ENCODE peak calls at places on chromosomes 11 and 22, in six cellular contexts. N is nephron progenitor cell, B is heart right ventricle, F is A549, P is fibroblast of lung, D is GM20000. H is an unnamed sample.
A peak's percentile ranks its signal among the peaks of the same experiment; 100 is the strongest.

GRCh38 chr11:103085758-103086365 is 6.1 kb downstream of the DCUN1D5 start:
- DNase-seq in N (no peak), B (no peak), F (no peak), P (no peak), D (no peak), H (no peak)

GRCh38 chr22:43570531-43571144 is 158.8 kb downstream of the MPPED1 start:
- DNase-seq in N (no peak), B (no peak), F (no peak), P (no peak), D (no peak), H (no peak)

GRCh38 chr11:8006349-8006977 is 19.3 kb downstream of the EIF3F start:
- DNase-seq in N (peak; percentile 69), B (no peak), F (peak; percentile 71), P (peak; percentile 76), D (peak; percentile 66), H (no peak)

GRCh38 chr11:86740628-86741488 is 59.5 kb upstream of the PRSS23 start:
- DNase-seq in N (no peak), B (no peak), F (peak; percentile 77), P (peak; percentile 98), D (no peak), H (no peak)

GRCh38 chr22:16717699-16718558 is 107.3 kb downstream of the XKR3 start:
- DNase-seq in N (no peak), B (no peak), F (no peak), P (no peak), D (no peak), H (no peak)

GRCh38 chr11:57453543-57454177 is 6.7 kb upstream of the RTN4RL2 start:
- DNase-seq in N (no peak), B (no peak), F (no peak), P (no peak), D (no peak), H (no peak)

GRCh38 chr11:46127150-46127638 is 5.9 kb upstream of the PHF21A start:
- DNase-seq in N (no peak), B (no peak), F (peak; percentile 97), P (peak; percentile 80), D (peak; percentile 68), H (no peak)

GRCh38 chr11:73271936-73272679 is at the start of gene P2RY6:
- DNase-seq in N (peak; percentile 1), B (no peak), F (peak; percentile 97), P (peak; percentile 36), D (no peak), H (no peak)

GRCh38 chr11:81444306-81444705 is 1289.4 kb downstream of the FAM181B start:
- DNase-seq in N (no peak), B (no peak), F (no peak), P (no peak), D (no peak), H (no peak)

GRCh38 chr11:114036156-114036811 is 23.2 kb upstream of the ZBTB16 start:
- DNase-seq in N (peak; percentile 89), B (peak; percentile 89), F (peak; percentile 41), P (peak; percentile 86), D (peak; percentile 43), H (no peak)

GRCh38 chr22:33405194-33405593 is 347.0 kb upstream of the SYN3 start:
- DNase-seq in N (no peak), B (no peak), F (no peak), P (no peak), D (no peak), H (no peak)

GRCh38 chr11:102623128-102623527 is 2.0 kb downstream of the MMP20 start:
- DNase-seq in N (no peak), B (no peak), F (no peak), P (no peak), D (no peak), H (no peak)

GRCh38 chr22:33000342-33001280 is 57.6 kb downstream of the SYN3 start:
- DNase-seq in N (peak; percentile 85), B (peak; percentile 74), F (peak; percentile 8), P (peak; percentile 45), D (peak; percentile 37), H (peak; percentile 23)

DNA sequence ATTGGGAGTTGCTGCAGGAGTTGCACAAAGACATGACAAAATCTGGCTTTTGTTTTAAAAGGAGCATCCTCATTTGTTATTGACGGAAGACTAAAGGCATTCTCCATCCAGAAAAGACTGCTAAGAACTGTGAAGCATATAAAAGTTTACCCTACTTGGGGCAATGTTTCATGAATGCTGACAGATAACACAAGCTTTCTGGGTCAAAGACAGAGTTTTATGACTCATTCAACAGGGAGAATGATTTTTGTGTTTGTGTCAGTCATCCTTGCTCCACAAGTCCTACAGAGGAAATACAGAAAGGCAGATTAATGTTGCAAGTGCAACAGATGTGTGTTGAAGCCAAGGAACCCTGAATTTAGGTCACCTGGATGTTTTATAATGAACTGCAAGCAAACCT is 2.5 kb downstream of the GLYATL1 start:
- DNase-seq in N (no peak), B (no peak), F (no peak), P (no peak), D (no peak), H (no peak)
- TF ChIP-seq CTCF in N (no peak), B (no peak), F (no peak), P (no peak), D (no peak), H (no peak)

DNA sequence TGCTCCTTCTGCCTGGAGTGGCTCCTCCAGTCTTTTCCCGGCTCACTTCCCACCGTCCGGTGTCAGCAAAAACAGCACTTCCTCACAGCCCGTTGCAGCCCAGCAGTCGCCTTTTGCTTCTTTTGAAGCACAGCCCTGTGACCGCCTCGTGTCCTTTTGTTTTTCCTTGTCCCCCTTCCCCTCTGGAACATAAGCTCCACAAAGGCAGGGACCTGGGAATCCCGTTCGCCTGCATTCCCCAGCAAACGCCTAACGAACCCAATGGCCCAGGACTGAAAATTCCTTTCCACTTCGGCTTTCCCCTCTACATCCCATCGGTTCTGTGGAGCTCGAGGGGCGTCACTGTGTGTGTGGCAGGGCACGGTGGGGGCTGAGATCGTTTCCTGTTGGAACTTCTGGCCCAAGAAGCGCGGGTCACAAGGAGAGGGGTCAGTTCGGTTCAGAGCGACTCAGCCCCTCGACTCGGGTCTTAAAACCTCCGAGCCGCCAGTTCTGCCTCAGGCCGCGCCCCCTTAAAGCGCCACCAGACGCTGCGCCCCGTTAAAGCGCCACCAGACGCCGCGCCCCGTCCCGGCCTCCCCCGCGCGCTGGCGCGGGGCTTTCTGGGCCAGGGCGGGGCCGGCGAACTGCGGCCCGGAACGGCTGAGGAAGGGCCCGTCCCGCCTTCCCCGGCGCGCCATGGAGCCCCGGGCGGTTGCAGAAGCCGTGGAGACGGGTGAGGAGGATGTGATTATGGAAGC is 839 bp downstream of the RIC8A start:
- DNase-seq in N (peak; percentile 78), B (peak; percentile 85), F (peak; percentile 73), P (peak; percentile 64), D (peak; percentile 97), H (peak; percentile 88)
- TF ChIP-seq CTCF in N (no peak), B (no peak), F (no peak), P (no peak), D (no peak), H (no peak)

GRCh38 chr11:111764621-111765020 is 1.6 kb downstream of the PPP2R1B start:
- DNase-seq in N (no peak), B (no peak), F (no peak), P (peak; percentile 40), D (no peak), H (no peak)

GRCh38 chr11:111762526-111762925 is 3.7 kb downstream of the PPP2R1B start:
- DNase-seq in N (no peak), B (no peak), F (no peak), P (no peak), D (no peak), H (no peak)

GRCh38 chr11:111765320-111765983 is 737 bp downstream of the PPP2R1B start:
- DNase-seq in N (no peak), B (no peak), F (no peak), P (peak; percentile 12), D (peak; percentile 62), H (no peak)

GRCh38 chr11:111761056-111761455 is 5.1 kb downstream of the PPP2R1B start:
- DNase-seq in N (no peak), B (no peak), F (no peak), P (peak; percentile 26), D (no peak), H (no peak)

DNA sequence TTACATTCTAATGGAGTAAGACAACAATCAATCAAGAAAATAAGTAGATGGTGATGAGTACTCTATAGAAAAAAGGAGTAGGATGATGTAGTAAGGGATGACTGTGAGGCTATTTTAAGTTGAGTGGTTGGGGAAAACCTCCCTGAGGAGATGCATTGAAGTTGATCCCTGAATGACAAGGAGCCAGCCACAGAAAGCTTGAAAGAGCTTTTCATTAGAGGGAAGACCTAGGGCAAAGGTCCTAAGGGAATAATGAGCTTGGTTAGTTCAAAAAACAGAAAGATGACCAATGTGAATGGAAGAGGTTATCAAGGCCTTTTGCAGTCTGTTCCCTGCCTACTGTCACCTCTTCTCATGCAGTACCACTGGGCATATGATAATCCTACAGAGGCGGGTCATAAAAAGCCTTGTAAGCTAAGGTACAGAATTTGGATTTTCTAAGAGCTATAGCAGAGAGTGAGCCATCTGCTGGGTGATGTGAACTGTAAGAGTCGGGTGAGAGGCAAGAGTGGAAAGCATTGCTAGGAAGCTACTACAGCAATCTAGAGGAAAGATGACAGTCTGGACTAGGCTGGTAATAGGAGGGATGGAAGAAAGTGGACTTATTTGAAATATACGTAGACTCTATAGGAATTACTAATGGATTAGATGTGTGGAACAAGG is 3.1 kb downstream of the PPP2R1B start:
- DNase-seq in N (no peak), B (no peak), F (no peak), P (peak; percentile 49), D (no peak), H (no peak)
- TF ChIP-seq CTCF in N (no peak), B (no peak), F (no peak), P (peak; percentile 38), D (no peak), H (peak; percentile 10)

GRCh38 chr22:50044485-50045143 is 13.5 kb downstream of the TTLL8 start:
- DNase-seq in N (no peak), B (no peak), F (no peak), P (no peak), D (no peak), H (no peak)

GRCh38 chr22:50046019-50046415 is 12.1 kb downstream of the TTLL8 start:
- DNase-seq in N (no peak), B (no peak), F (no peak), P (no peak), D (no peak), H (no peak)

GRCh38 chr22:50046481-50047245 is 11.4 kb downstream of the TTLL8 start:
- DNase-seq in N (no peak), B (no peak), F (no peak), P (no peak), D (no peak), H (no peak)

GRCh38 chr22:50047346-50047745 is 10.8 kb downstream of the TTLL8 start:
- DNase-seq in N (no peak), B (no peak), F (no peak), P (no peak), D (no peak), H (no peak)

DNA sequence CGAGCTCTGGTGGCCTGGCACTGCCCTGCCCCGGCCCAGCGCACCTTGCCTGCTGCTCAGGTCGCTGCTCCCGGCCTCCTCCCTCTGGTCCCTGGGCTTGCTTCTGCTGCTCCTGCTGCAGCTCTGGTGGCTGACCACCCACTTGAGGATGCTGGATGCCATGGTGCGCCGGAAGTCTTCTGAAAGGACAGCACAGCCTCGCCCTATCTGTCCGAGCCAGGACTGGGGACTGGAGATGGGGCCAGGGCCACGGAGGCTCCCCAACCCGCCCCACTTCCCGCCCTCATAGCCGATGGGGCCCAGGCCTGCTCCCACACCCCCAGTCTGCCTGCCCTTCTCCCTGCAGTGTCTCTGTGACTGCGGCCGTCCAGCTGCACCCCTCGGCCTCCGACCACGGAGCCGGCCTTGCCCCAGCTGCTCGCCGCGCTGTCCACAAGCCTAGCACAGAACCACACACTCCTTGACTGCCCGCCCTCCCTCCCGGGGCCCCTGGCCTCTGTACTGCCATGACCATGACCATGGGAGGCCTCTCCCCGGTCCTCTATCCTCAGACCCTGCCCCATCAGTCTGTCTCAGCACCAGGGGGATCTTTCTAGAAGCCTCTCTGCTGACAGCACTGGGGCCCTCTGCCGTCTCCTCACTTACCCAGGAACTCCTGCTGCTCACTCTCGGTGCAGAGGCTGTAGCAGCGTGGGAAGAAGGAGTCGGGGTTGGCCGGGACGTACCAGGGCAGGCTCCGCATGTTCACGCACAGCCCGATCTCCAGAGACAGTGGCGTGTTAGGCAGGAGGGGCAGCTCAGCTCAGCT is 12.7 kb downstream of the TTLL8 start:
- DNase-seq in N (no peak), B (no peak), F (no peak), P (no peak), D (no peak), H (no peak)
- TF ChIP-seq CTCF in N (no peak), B (no peak), F (no peak), P (no peak), D (no peak), H (no peak)